ENCODE peak calls at places on chromosomes 16 and 17, in five cellular contexts. One of them, this sample, is unnamed.

GRCh38 chr16:49930841-49931240 is 74.9 kb upstream of the ZNF423 start:
- DNase-seq in HepG2: no peak
- DNase-seq in GM23338: no peak
- DNase-seq in A549: no peak
- DNase-seq in HCT116: no peak
- DNase-seq in this sample: no peak

GRCh38 chr16:68059804-68060203 is 25.4 kb upstream of the NFATC3 start:
- DNase-seq in A549: no peak
- DNase-seq in HCT116: no peak
- DNase-seq in HepG2: no peak
- DNase-seq in GM23338: no peak
- DNase-seq in this sample: no peak

GRCh38 chr17:2239882-2240430 is 63.6 kb downstream of the SMG6 start:
- DNase-seq in A549: peak
- DNase-seq in HepG2: no peak
- DNase-seq in GM23338: no peak
- DNase-seq in HCT116: no peak
- DNase-seq in this sample: peak

GRCh38 chr17:5299383-5299782 is 17.3 kb downstream of the RABEP1 start:
- DNase-seq in GM23338: no peak
- DNase-seq in HepG2: no peak
- DNase-seq in HCT116: no peak
- DNase-seq in A549: no peak
- DNase-seq in this sample: no peak

GRCh38 chr17:79979201-79979840 is 56.4 kb downstream of the TBC1D16 start:
- DNase-seq in HCT116: no peak
- DNase-seq in A549: no peak
- DNase-seq in GM23338: no peak
- DNase-seq in HepG2: no peak
- DNase-seq in this sample: no peak

GRCh38 chr16:11303405-11304138 is 22.4 kb upstream of the PRM1 start:
- DNase-seq in GM23338: no peak
- DNase-seq in A549: no peak
- DNase-seq in HepG2: no peak
- DNase-seq in HCT116: no peak
- DNase-seq in this sample: no peak

GRCh38 chr17:67558740-67559380 is 158.9 kb upstream of the NOL11 start:
- DNase-seq in GM23338: no peak
- DNase-seq in A549: no peak
- DNase-seq in HCT116: no peak
- DNase-seq in HepG2: no peak
- DNase-seq in this sample: no peak

GRCh38 chr17:83053021-83053778 is 26.2 kb upstream of the METRNL start:
- DNase-seq in HCT116: no peak
- DNase-seq in A549: no peak
- DNase-seq in HepG2: no peak
- DNase-seq in GM23338: no peak
- DNase-seq in this sample: no peak

GRCh38 chr16:57038151-57038550 is 48.8 kb downstream of the NLRC5 start:
- DNase-seq in HCT116: no peak
- DNase-seq in HepG2: no peak
- DNase-seq in A549: no peak
- DNase-seq in GM23338: no peak
- DNase-seq in this sample: no peak

GRCh38 chr17:80877095-80877828 is 114.4 kb upstream of the CHMP6 start:
- DNase-seq in HepG2: no peak
- DNase-seq in A549: no peak
- DNase-seq in HCT116: no peak
- DNase-seq in GM23338: no peak
- DNase-seq in this sample: peak

GRCh38 chr17:61409301-61410099 is 9.9 kb downstream of the TBX2 start:
- DNase-seq in HCT116: peak
- DNase-seq in GM23338: peak
- DNase-seq in HepG2: no peak
- DNase-seq in A549: peak
- DNase-seq in this sample: no peak

GRCh38 chr17:8905256-8905778 is 37.8 kb upstream of the PIK3R6 start:
- DNase-seq in A549: no peak
- DNase-seq in HepG2: no peak
- DNase-seq in HCT116: no peak
- DNase-seq in GM23338: no peak
- DNase-seq in this sample: no peak

GRCh38 chr17:67992541-67993152 is 3.6 kb downstream of the C17orf58 start:
- DNase-seq in GM23338: peak
- DNase-seq in HCT116: no peak
- DNase-seq in HepG2: no peak
- DNase-seq in A549: no peak
- DNase-seq in this sample: no peak

GRCh38 chr16:12455287-12455798 is 348.3 kb downstream of the CPPED1 start:
- DNase-seq in A549: peak
- DNase-seq in HepG2: peak
- DNase-seq in HCT116: peak
- DNase-seq in GM23338: peak
- DNase-seq in this sample: no peak

GRCh38 chr16:77531741-77532140 is 96.9 kb upstream of the ADAMTS18 start:
- DNase-seq in HepG2: no peak
- DNase-seq in GM23338: no peak
- DNase-seq in A549: no peak
- DNase-seq in HCT116: no peak
- DNase-seq in this sample: no peak

GRCh38 chr17:29349409-29349808 is 40.8 kb upstream of the TAOK1 start:
- DNase-seq in GM23338: no peak
- DNase-seq in A549: no peak
- DNase-seq in HepG2: no peak
- DNase-seq in HCT116: no peak
- DNase-seq in this sample: no peak

GRCh38 chr16:72219282-72219681 is 47.3 kb upstream of the PMFBP1 start:
- DNase-seq in HepG2: no peak
- DNase-seq in HCT116: no peak
- DNase-seq in GM23338: no peak
- DNase-seq in A549: no peak
- DNase-seq in this sample: no peak

GRCh38 chr17:76934561-76935320 is 66.5 kb downstream of the MGAT5B start:
- DNase-seq in HepG2: no peak
- DNase-seq in GM23338: no peak
- DNase-seq in A549: no peak
- DNase-seq in HCT116: no peak
- DNase-seq in this sample: no peak

GRCh38 chr17:32487460-32488176 is 825 bp downstream of the CDK5R1 start:
- DNase-seq in GM23338: peak
- DNase-seq in HepG2: no peak
- DNase-seq in HCT116: no peak
- DNase-seq in A549: no peak
- DNase-seq in this sample: no peak

GRCh38 chr16:52547001-52547833 is at the start of gene TOX3:
- DNase-seq in A549: no peak
- DNase-seq in GM23338: peak
- DNase-seq in HCT116: no peak
- DNase-seq in HepG2: no peak
- DNase-seq in this sample: no peak

GRCh38 chr16:56815721-56816120 is 49.3 kb upstream of the SLC12A3 start:
- DNase-seq in HepG2: no peak
- DNase-seq in A549: no peak
- DNase-seq in HCT116: no peak
- DNase-seq in GM23338: no peak
- DNase-seq in this sample: no peak

GRCh38 chr17:6706996-6707395 is 6.2 kb downstream of the SLC13A5 start:
- DNase-seq in HepG2: no peak
- DNase-seq in GM23338: no peak
- DNase-seq in A549: no peak
- DNase-seq in HCT116: no peak
- DNase-seq in this sample: no peak
- TF ChIP-seq REST in HepG2: no peak
- TF ChIP-seq REST in GM23338: no peak
- TF ChIP-seq REST in A549: no peak
- TF ChIP-seq REST in HCT116: no peak
- TF ChIP-seq REST in this sample: no peak

DNA sequence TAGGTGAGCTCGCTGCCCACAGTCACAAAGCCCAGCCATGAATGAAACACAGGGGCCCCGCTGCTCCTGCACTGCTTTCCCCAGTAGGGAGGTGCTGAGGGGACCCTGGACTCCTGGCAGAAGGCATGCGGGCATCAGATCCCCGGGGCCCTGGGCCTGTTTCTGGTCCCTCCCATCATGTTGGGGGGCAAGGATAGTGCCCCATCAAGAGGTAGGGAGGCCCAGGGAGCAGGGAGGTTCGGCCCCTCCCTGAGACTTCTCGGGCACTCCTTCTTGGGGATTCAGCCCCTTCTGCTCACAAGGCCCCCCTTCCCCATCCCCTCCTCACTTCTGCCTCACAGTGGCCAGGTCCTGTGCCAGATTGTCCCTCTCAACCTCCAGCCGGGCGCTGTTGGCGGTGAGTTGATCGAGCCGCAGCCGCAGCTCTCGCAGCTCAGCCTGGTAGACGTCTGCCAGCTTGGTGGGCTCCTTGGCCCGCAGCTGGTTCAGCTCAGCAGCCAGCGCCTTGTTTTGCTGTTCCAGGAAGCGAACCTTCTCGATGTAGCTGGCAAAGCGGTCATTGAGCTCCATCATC is 515 bp downstream of the GFAP start:
- DNase-seq in GM23338: no peak
- DNase-seq in A549: no peak
- DNase-seq in HCT116: no peak
- DNase-seq in HepG2: no peak
- DNase-seq in this sample: no peak
- TF ChIP-seq REST in GM23338: no peak
- TF ChIP-seq REST in A549: no peak
- TF ChIP-seq REST in HCT116: no peak
- TF ChIP-seq REST in HepG2: no peak
- TF ChIP-seq REST in this sample: no peak

GRCh38 chr16:58332997-58333700 is 38.3 kb upstream of the PRSS54 start:
- DNase-seq in HepG2: no peak
- DNase-seq in HCT116: no peak
- DNase-seq in GM23338: peak
- DNase-seq in A549: no peak
- DNase-seq in this sample: no peak
- TF ChIP-seq REST in HepG2: no peak
- TF ChIP-seq REST in HCT116: no peak
- TF ChIP-seq REST in GM23338: no peak
- TF ChIP-seq REST in A549: no peak
- TF ChIP-seq REST in this sample: no peak

DNA sequence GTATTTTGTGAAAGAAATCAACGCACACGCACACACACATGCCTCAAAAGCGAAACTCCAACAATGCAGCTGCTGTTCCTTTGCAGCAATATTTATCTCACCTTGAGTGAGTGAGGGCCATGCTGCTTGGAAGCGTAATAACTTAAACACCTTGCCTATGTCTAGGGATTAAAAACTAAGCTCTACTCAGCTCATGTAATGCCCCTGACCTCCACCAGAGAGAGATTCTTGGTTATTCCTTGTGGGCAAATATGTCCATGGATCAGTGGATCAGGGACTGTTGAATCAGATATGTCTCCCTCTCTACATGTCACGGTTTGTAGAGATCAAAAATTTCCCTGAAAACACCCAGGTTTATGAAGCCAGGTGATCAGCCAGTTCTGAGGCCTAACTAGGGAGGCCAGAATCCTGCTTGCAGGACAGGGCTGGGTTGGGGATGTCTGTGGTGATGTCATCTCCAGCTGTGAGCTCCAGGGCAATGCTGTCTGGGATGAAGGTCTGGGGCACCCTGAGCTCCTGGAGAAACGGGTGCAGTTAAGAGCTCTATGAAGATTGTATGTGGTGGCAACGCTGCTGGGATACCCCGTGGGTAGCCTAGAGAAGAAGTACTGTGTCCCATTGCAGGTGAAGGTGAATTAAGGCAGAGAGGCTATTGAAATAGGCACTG is 149.4 kb downstream of the KCNJ12 start:
- DNase-seq in A549: no peak
- DNase-seq in HepG2: no peak
- DNase-seq in GM23338: no peak
- DNase-seq in HCT116: no peak
- DNase-seq in this sample: no peak
- TF ChIP-seq REST in A549: no peak
- TF ChIP-seq REST in HepG2: no peak
- TF ChIP-seq REST in GM23338: no peak
- TF ChIP-seq REST in HCT116: no peak
- TF ChIP-seq REST in this sample: no peak

GRCh38 chr16:34802848-34803599 is 1343.6 kb downstream of the TP53TG3F start:
- DNase-seq in HepG2: no peak
- DNase-seq in GM23338: no peak
- DNase-seq in HCT116: no peak
- DNase-seq in A549: no peak
- DNase-seq in this sample: no peak

GRCh38 chr16:34803683-34804416 is 1344.4 kb downstream of the TP53TG3F start:
- DNase-seq in GM23338: no peak
- DNase-seq in HCT116: no peak
- DNase-seq in A549: no peak
- DNase-seq in HepG2: no peak
- DNase-seq in this sample: no peak

GRCh38 chr16:34801875-34802274 is 1342.5 kb downstream of the TP53TG3F start:
- DNase-seq in A549: no peak
- DNase-seq in HepG2: no peak
- DNase-seq in HCT116: no peak
- DNase-seq in GM23338: no peak
- DNase-seq in this sample: no peak

DNA sequence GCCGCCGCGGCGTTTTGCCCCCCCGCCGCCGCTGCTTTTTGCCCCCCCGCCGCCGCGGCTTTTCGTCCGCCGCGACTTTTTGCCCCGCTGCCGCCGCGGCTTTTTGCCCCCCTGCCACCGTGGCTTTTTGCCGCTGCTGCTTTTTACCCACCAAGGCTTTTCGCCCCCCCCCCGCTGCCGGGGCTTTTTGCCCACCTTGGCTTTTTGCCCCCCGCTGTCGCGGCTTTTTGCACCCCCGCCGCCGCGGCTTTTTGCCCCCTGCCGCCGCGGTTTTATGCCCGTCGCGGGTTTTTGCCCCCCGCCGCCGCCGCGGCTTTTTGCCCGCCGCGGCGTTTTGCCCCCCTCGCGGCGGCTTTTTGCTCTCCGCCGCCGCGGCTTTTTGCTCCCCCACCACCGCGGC is 1343.0 kb downstream of the TP53TG3F start:
- DNase-seq in HepG2: no peak
- DNase-seq in HCT116: no peak
- DNase-seq in A549: no peak
- DNase-seq in GM23338: no peak
- DNase-seq in this sample: no peak
- TF ChIP-seq REST in HepG2: no peak
- TF ChIP-seq REST in HCT116: no peak
- TF ChIP-seq REST in A549: no peak
- TF ChIP-seq REST in GM23338: no peak
- TF ChIP-seq REST in this sample: no peak

GRCh38 chr16:48350716-48351115 is 34.5 kb downstream of the SIAH1 start:
- DNase-seq in HepG2: no peak
- DNase-seq in HCT116: no peak
- DNase-seq in GM23338: no peak
- DNase-seq in A549: no peak
- DNase-seq in this sample: no peak
- TF ChIP-seq REST in HepG2: no peak
- TF ChIP-seq REST in HCT116: no peak
- TF ChIP-seq REST in GM23338: no peak
- TF ChIP-seq REST in A549: no peak
- TF ChIP-seq REST in this sample: no peak

GRCh38 chr16:88339926-88340754 is 42.6 kb upstream of the ZNF469 start:
- DNase-seq in GM23338: no peak
- DNase-seq in A549: no peak
- DNase-seq in HCT116: no peak
- DNase-seq in HepG2: no peak
- DNase-seq in this sample: no peak
- TF ChIP-seq REST in GM23338: no peak
- TF ChIP-seq REST in A549: no peak
- TF ChIP-seq REST in HCT116: no peak
- TF ChIP-seq REST in HepG2: no peak
- TF ChIP-seq REST in this sample: no peak

GRCh38 chr17:38943607-38944006 is 18.2 kb downstream of the LASP1NB start:
- DNase-seq in HCT116: no peak
- DNase-seq in A549: no peak
- DNase-seq in HepG2: no peak
- DNase-seq in GM23338: no peak
- DNase-seq in this sample: no peak
- TF ChIP-seq REST in HCT116: no peak
- TF ChIP-seq REST in A549: no peak
- TF ChIP-seq REST in HepG2: no peak
- TF ChIP-seq REST in GM23338: no peak
- TF ChIP-seq REST in this sample: no peak